ENCODE peak calls at places on chromosomes 13 and 19, in five cellular contexts. N, P, B, A and O are unnamed samples.

GRCh38 chr13:24842533-24843278 is 78.7 kb downstream of the RNF17 start:
- DNase-seq in N (no peak), B (no peak), A (no peak), P (no peak), O (no peak)

GRCh38 chr13:75468098-75468497 is 13.9 kb downstream of the TBC1D4 start:
- DNase-seq in A (no peak), P (no peak), B (peak; percentile 53), N (no peak), O (no peak)

GRCh38 chr19:4538601-4538954 is 1.3 kb downstream of the LRG1 start:
- DNase-seq in P (no peak), A (no peak), N (no peak), B (no peak), O (no peak)

GRCh38 chr13:44903596-44903995 is 85.7 kb downstream of the NUFIP1 start:
- DNase-seq in B (peak; percentile 84), N (no peak), P (no peak), A (no peak), O (peak; percentile 54)

GRCh38 chr13:42064259-42064658 is 15.8 kb downstream of the DGKH start:
- DNase-seq in P (no peak), B (peak; percentile 94), A (no peak), N (no peak), O (no peak)

GRCh38 chr19:21603431-21604153 is 98.2 kb downstream of the ZNF429 start:
- DNase-seq in N (no peak), B (no peak), A (no peak), P (no peak), O (peak; percentile 57)

GRCh38 chr19:18205180-18205915 is 1.5 kb upstream of the RAB3A start:
- DNase-seq in P (no peak), B (peak; percentile 89), N (no peak), A (peak; percentile 58), O (peak; percentile 71)

GRCh38 chr13:47168086-47168485 is 271.2 kb upstream of the HTR2A start:
- DNase-seq in P (no peak), B (peak; percentile 92), A (no peak), N (no peak), O (no peak)

GRCh38 chr13:75445717-75446529 is 36.0 kb downstream of the TBC1D4 start:
- DNase-seq in A (no peak), B (peak; percentile 34), P (no peak), N (no peak), O (no peak)

GRCh38 chr13:44653261-44653660 is 77.1 kb upstream of the TSC22D1 start:
- DNase-seq in P (no peak), B (peak; percentile 37), A (no peak), N (no peak), O (no peak)

GRCh38 chr19:53192771-53193533 is at the start of gene ZNF665:
- DNase-seq in A (peak; percentile 92), N (peak; percentile 56), B (peak; percentile 82), P (no peak), O (peak; percentile 95)

GRCh38 chr13:45119469-45119989 is 781 bp upstream of the GTF2F2 start:
- DNase-seq in N (no peak), P (no peak), B (peak; percentile 77), A (no peak), O (no peak)

GRCh38 chr13:105139380-105140285 is 1395.8 kb downstream of the EFNB2 start:
- DNase-seq in B (peak; percentile 62), P (no peak), A (peak; percentile 43), N (no peak), O (no peak)

GRCh38 chr13:75372923-75373841 is 108.8 kb downstream of the TBC1D4 start:
- DNase-seq in N (no peak), B (no peak), P (no peak), A (no peak), O (no peak)

GRCh38 chr13:62130016-62130970 is 714.6 kb upstream of the PCDH20 start:
- DNase-seq in B (no peak), P (no peak), N (peak; percentile 53), A (no peak), O (peak; percentile 92)

GRCh38 chr13:76991432-76991795 is 467 bp upstream of the CLN5 start:
- DNase-seq in N (peak; percentile 4), B (no peak), A (no peak), P (no peak), O (no peak)

GRCh38 chr13:45047394-45048328 is 58.3 kb downstream of the GPALPP1 start:
- DNase-seq in A (peak; percentile 74), B (peak; percentile 86), N (peak; percentile 76), P (peak; percentile 53), O (peak; percentile 83)

GRCh38 chr13:52980695-52981094 is 47.9 kb upstream of the OLFM4 start:
- DNase-seq in B (no peak), A (no peak), P (no peak), N (no peak), O (no peak)

GRCh38 chr13:44801990-44802389 is 187.3 kb downstream of the NUFIP1 start:
- DNase-seq in P (no peak), B (peak; percentile 89), A (no peak), N (no peak), O (no peak)

GRCh38 chr13:23969672-23970071 is 72.4 kb upstream of the C1QTNF9B start:
- DNase-seq in A (no peak), N (no peak), P (no peak), B (peak; percentile 56), O (peak; percentile 16)

GRCh38 chr13:26867451-26868067 is 107.0 kb upstream of the GPR12 start:
- DNase-seq in A (no peak), P (no peak), N (peak; percentile 40), B (peak; percentile 14), O (peak; percentile 12)

GRCh38 chr19:34350161-34350561 is 14.8 kb upstream of the GPI start:
- DNase-seq in N (no peak), A (no peak), P (no peak), B (peak; percentile 43), O (no peak)

GRCh38 chr19:34960103-34960805 is 3.8 kb downstream of the ZNF792 start:
- DNase-seq in A (no peak), B (peak; percentile 86), N (no peak), P (no peak), O (no peak)

GRCh38 chr19:15199652-15200574 is 882 bp downstream of the NOTCH3 start:
- DNase-seq in P (peak; percentile 47), B (peak; percentile 16), N (peak; percentile 83), A (peak; percentile 81), O (peak; percentile 89)
- H3K18ac ChIP-seq in P (peak overlapping the region; percentile 88), B (peak overlapping the region; percentile 37), N (peak overlapping the region; percentile 96), A (no peak overlapping the region), O (peak overlapping the region; percentile 97)

GRCh38 chr19:6232567-6232966 is 47.2 kb downstream of the MLLT1 start:
- DNase-seq in B (peak; percentile 88), P (no peak), A (no peak), N (no peak), O (no peak)

GRCh38 chr19:6234527-6234926 is 45.2 kb downstream of the MLLT1 start:
- DNase-seq in N (no peak), A (no peak), P (no peak), B (peak; percentile 15), O (no peak)

GRCh38 chr19:6233827-6234511 is 45.8 kb downstream of the MLLT1 start:
- DNase-seq in A (no peak), N (no peak), B (no peak), P (no peak), O (no peak)

GRCh38 chr19:6235031-6235951 is 44.5 kb downstream of the MLLT1 start:
- DNase-seq in P (no peak), N (no peak), B (no peak), A (no peak), O (no peak)

GRCh38 chr19:6233051-6233826 is 46.5 kb downstream of the MLLT1 start:
- DNase-seq in P (no peak), B (peak; percentile 43), A (no peak), N (no peak), O (no peak)
- H3K18ac ChIP-seq in P (no peak overlapping the region), B (peak overlapping the region; percentile 47), A (no peak overlapping the region), N (no peak overlapping the region), O (no peak overlapping the region)

DNA sequence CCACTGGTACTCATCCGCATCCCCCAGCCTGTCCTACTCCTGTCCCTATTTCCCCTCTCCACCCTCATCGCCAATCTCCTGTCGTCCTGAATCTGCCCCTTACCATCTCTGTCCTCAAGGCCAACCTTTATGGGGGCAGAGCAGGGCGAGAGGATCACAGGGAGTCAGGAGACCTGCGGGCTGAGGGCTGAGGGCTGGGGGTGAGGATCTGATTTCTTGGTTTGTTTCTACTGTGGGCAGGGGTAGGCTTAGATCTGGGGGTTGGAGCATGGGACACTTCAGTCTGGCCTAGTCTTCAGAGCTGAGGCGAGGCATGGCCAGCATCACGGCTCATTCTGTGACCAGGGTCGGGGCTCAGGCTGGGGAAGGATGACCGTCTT is 16.5 kb upstream of the ERCC1 start:
- DNase-seq in A (no peak), N (no peak), P (no peak), B (no peak), O (no peak)
- H3K18ac ChIP-seq in A (peak overlapping the region; percentile 10), N (peak overlapping the region; percentile 98), P (no peak overlapping the region), B (peak overlapping the region; percentile 56), O (no peak overlapping the region)

GRCh38 chr13:50125556-50126377 is 110.5 kb downstream of the KCNRG start:
- DNase-seq in B (peak; percentile 80), N (peak; percentile 75), P (no peak), A (peak; percentile 75), O (peak; percentile 60)

GRCh38 chr13:50125306-50125555 is 110.0 kb downstream of the KCNRG start:
- DNase-seq in B (no peak), A (no peak), N (no peak), P (no peak), O (no peak)

GRCh38 chr13:50123515-50123861 is 108.2 kb downstream of the KCNRG start:
- DNase-seq in P (no peak), B (no peak), A (no peak), N (no peak), O (no peak)

GRCh38 chr13:50123862-50124535 is 108.8 kb downstream of the KCNRG start:
- DNase-seq in B (peak; percentile 97), A (peak; percentile 88), N (peak; percentile 56), P (peak; percentile 78), O (peak; percentile 85)

GRCh38 chr13:50124536-50125305 is 109.5 kb downstream of the KCNRG start:
- DNase-seq in A (peak; percentile 69), P (no peak), B (peak; percentile 56), N (peak; percentile 78), O (peak; percentile 68)
- H3K18ac ChIP-seq in A (no peak overlapping the region), P (peak overlapping the region; percentile 71), B (peak overlapping the region; percentile 43), N (peak overlapping the region; percentile 94), O (peak overlapping the region; percentile 22)

DNA sequence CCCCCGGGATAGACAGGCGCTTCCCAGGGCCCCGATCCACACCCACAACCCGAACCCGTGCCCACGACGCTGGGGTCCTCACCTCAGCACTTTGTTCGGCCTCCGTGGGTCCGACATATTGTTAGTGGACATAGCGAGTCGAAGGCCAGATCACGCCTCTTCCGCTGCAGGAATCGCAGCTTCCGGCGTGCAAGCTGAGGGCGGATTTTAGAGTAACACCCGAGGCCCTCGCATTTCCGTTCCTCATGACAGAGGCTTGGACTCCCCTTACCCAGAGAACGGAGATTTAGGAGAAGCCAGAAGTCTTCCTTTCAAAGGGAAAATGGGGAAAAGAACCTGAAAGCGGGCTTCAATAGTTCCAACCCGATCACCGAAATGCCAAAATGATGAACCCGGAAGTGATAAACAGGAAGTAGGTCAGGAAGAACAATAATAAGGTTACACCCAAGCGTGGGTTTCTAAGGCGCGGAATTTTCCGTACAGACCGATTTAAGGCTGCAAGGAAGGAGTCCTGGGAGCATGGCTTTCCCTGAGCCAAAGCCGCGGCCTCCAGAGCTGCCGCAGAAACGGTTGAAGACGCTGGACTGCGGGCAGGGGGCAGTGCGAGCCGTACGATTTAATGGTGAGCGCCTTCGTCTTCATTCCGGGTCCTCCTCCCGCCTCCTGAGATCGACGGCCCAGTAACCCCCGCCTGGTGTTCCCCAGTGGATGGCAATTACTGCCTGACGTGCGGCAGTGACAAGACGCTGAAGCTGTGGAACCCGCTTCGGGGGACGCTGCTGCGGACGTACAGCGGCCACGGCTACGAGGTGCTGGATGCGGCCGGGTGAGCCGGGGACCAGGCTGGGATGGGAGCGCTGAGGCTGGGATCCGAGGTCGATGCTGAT is 2.9 kb downstream of the WDR83 start:
- DNase-seq in A (peak; percentile 75), B (peak; percentile 85), N (peak; percentile 77), P (no peak), O (peak; percentile 85)
- H3K18ac ChIP-seq in A (peak overlapping the region; percentile 81), B (peak overlapping the region; percentile 52), N (peak overlapping the region; percentile 88), P (no peak overlapping the region), O (no peak overlapping the region)